ENCODE peak calls at places on chromosome 22, in seven cellular contexts. T is AG04450, S is neural progenitor cell, X is LNCaP clone FGC, U is AG04449, F is ascending aorta, G is GM23338. C is an unnamed sample.

GRCh38 chr22:28799125-28799833 is 1.1 kb downstream of the XBP1 start:
- DNase-seq in T (peak; percentile 83), S (peak; percentile 32), X (peak; percentile 64), U (peak; percentile 85), F (peak; percentile 85), G (peak; percentile 36), C (no peak)

GRCh38 chr22:40609216-40609615 is 27.3 kb downstream of the MRTFA start:
- DNase-seq in T (no peak), S (no peak), X (no peak), U (no peak), F (no peak), G (no peak), C (no peak)

GRCh38 chr22:19223617-19224016 is 45.1 kb upstream of the SLC25A1 start:
- DNase-seq in T (no peak), S (no peak), X (no peak), U (no peak), F (no peak), G (no peak), C (no peak)

GRCh38 chr22:19204640-19205039 is 26.1 kb upstream of the SLC25A1 start:
- DNase-seq in T (no peak), S (no peak), X (no peak), U (no peak), F (no peak), G (no peak), C (no peak)

GRCh38 chr22:26169312-26170111 is at the start of gene SEZ6L:
- DNase-seq in T (no peak), S (peak; percentile 80), X (no peak), U (no peak), F (no peak), G (peak; percentile 79), C (no peak)

GRCh38 chr22:46592390-46592872 is 27.8 kb upstream of the GRAMD4 start:
- DNase-seq in T (peak; percentile 13), S (peak; percentile 0), X (no peak), U (no peak), F (no peak), G (no peak), C (peak; percentile 80)

GRCh38 chr22:28146401-28147304 is 227.6 kb upstream of the PITPNB start:
- DNase-seq in T (no peak), S (no peak), X (no peak), U (no peak), F (no peak), G (no peak), C (no peak)

GRCh38 chr22:20569059-20570058 is 61.9 kb downstream of the MED15 start:
- DNase-seq in T (peak; percentile 94), S (no peak), X (no peak), U (peak; percentile 97), F (peak; percentile 91), G (no peak), C (peak; percentile 94)

GRCh38 chr22:27133951-27134664 is 476.7 kb downstream of the MIAT start:
- DNase-seq in T (no peak), S (no peak), X (no peak), U (peak; percentile 63), F (peak; percentile 80), G (no peak), C (no peak)

GRCh38 chr22:41092847-41093371 is 517 bp downstream of the EP300 start:
- DNase-seq in T (no peak), S (peak; percentile 58), X (no peak), U (no peak), F (peak; percentile 64), G (peak; percentile 62), C (no peak)

GRCh38 chr22:27809226-27809625 is 7.7 kb upstream of the MN1 start:
- DNase-seq in T (no peak), S (no peak), X (no peak), U (no peak), F (no peak), G (no peak), C (no peak)

GRCh38 chr22:28333106-28333505 is 346.5 kb downstream of the TTC28 start:
- DNase-seq in T (no peak), S (no peak), X (no peak), U (no peak), F (no peak), G (no peak), C (no peak)

GRCh38 chr22:46452195-46453005 is 85.0 kb downstream of the CELSR1 start:
- DNase-seq in T (no peak), S (no peak), X (no peak), U (no peak), F (no peak), G (no peak), C (no peak)

DNA sequence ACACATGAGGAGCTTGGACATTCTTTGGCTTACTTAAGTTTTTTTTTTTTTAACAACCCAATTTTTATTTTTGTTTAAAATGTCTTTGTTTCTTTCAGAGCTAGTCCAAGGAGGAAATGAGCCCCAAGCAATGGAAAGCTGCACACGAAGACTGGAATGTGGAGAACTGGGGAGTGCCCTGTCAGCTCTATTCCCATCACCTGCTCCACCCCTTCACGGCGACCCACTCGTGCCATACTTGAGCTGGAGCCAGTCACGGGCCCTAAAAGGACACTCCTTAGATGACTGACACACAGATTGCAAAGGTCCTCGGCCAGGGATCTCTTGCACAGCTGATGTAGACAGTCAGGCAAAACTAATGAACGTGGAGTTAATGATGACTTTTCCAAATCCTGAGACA is 10.6 kb upstream of the SLC25A18 start:
- DNase-seq in T (no peak), S (no peak), X (no peak), U (no peak), F (no peak), G (no peak), C (no peak)
- H3K4me3 ChIP-seq in T (no peak overlapping the region), S (no peak overlapping the region), X (no peak overlapping the region), U (no peak overlapping the region), F (no peak overlapping the region), G (no peak overlapping the region), C (no peak overlapping the region)

GRCh38 chr22:17706451-17706900 is 67.8 kb downstream of the BID start:
- DNase-seq in T (peak; percentile 65), S (no peak), X (peak; percentile 73), U (peak; percentile 79), F (peak; percentile 76), G (peak; percentile 46), C (peak; percentile 79)

GRCh38 chr22:17706947-17707346 is 67.3 kb downstream of the BID start:
- DNase-seq in T (no peak), S (no peak), X (no peak), U (no peak), F (no peak), G (no peak), C (no peak)

GRCh38 chr22:17710023-17710422 is 64.2 kb downstream of the BID start:
- DNase-seq in T (no peak), S (no peak), X (no peak), U (no peak), F (no peak), G (no peak), C (no peak)

GRCh38 chr22:17705565-17706450 is 67.3 kb downstream of the BCL2L13 start:
- DNase-seq in T (no peak), S (no peak), X (no peak), U (no peak), F (no peak), G (no peak), C (no peak)

GRCh38 chr22:17707526-17707925 is 66.7 kb downstream of the BID start:
- DNase-seq in T (no peak), S (no peak), X (no peak), U (no peak), F (no peak), G (no peak), C (no peak)
- H3K4me3 ChIP-seq in T (peak overlapping the region; percentile 51), S (no peak overlapping the region), X (no peak overlapping the region), U (peak overlapping the region; percentile 52), F (peak overlapping the region; percentile 59), G (no peak overlapping the region), C (no peak overlapping the region)

GRCh38 chr22:49632199-49633009 is 195.3 kb downstream of the BRD1 start:
- DNase-seq in T (no peak), S (peak; percentile 93), X (no peak), U (no peak), F (no peak), G (no peak), C (no peak)
- H3K4me3 ChIP-seq in T (peak overlapping the region; percentile 32), S (peak overlapping the region; percentile 49), X (peak overlapping the region; percentile 21), U (peak overlapping the region; percentile 45), F (peak overlapping the region; percentile 56), G (no peak overlapping the region), C (no peak overlapping the region)

DNA sequence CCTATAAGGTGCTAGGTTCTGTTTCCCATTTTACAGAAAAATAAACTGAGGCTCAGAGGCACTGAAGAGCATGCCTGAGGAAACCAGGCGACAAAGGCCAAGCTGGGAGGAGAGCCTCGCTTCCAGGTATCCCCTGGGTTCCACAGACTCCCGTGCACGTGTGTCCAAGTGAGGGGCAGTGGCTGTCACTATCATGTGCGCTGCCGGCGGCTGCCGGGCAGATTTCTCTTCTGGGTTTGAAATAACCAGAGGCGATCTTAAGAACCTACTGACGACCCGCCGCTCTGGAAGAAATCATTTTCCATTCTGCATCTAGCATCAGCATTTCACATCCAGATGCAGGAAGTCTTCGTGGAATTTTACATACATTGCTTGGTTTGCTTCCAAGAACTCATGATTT is 28.5 kb downstream of the ARHGAP8 start:
- DNase-seq in T (no peak), S (no peak), X (no peak), U (no peak), F (no peak), G (no peak), C (no peak)
- H3K4me3 ChIP-seq in T (no peak overlapping the region), S (no peak overlapping the region), X (no peak overlapping the region), U (no peak overlapping the region), F (no peak overlapping the region), G (no peak overlapping the region), C (no peak overlapping the region)

DNA sequence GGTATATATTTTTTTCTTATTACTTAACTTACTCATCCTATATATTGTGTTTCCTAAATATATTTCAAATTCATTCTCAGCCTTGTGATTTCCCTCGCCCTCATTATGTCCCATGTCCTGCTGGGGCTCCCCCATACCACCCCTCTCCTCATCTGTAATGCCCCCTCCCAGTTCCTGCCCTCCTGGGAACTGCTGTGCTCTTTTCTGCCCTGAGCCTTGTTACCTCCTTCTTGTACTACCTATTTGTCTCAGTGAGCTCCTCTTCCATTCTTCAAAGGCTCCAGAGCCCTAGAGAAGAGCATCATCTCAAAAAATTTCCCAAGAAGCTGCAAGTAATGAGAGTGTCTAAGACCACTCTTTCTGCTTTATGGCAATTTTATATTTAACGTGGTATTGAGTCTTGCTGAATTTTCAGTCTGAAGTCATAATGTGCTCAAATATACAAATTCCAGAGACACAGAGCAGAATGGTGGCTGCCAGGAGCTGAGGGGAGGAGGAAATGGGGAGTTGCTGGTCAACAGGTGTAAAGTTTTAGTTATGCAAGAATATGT is 66.5 kb upstream of the TOP3B start:
- DNase-seq in T (no peak), S (no peak), X (no peak), U (no peak), F (no peak), G (no peak), C (no peak)
- H3K4me3 ChIP-seq in T (no peak overlapping the region), S (no peak overlapping the region), X (no peak overlapping the region), U (no peak overlapping the region), F (no peak overlapping the region), G (no peak overlapping the region), C (no peak overlapping the region)

C was measured in Jurkat, Clone E6-1.